ENCODE peak calls at places on chromosomes 1 and 21, in eight cellular contexts. G, W, J, H, Y, V, I and S are unnamed samples.

GRCh38 chr1:24932284-24932683 is 2.2 kb upstream of the RUNX3 start:
- DNase-seq in G (peak), W (no peak), J (peak), H (peak), Y (peak), V (peak), I (no peak), S (peak)

GRCh38 chr1:174204697-174205308 is 45.5 kb downstream of the RABGAP1L start:
- DNase-seq in G (no peak), W (no peak), J (no peak), H (no peak), Y (no peak), V (no peak), I (no peak), S (no peak)

GRCh38 chr1:235073331-235073967 is 55.2 kb downstream of the TOMM20 start:
- DNase-seq in G (peak), W (no peak), J (no peak), H (no peak), Y (peak), V (no peak), I (peak), S (no peak)

GRCh38 chr21:25568230-25568629 is 39.1 kb downstream of the MRPL39 start:
- DNase-seq in G (peak), W (peak), J (no peak), H (no peak), Y (peak), V (peak), I (no peak), S (no peak)

GRCh38 chr1:228017356-228018124 is 10.7 kb downstream of the WNT3A start:
- DNase-seq in G (peak), W (no peak), J (no peak), H (no peak), Y (no peak), V (no peak), I (peak), S (no peak)

GRCh38 chr1:41874903-41875411 is 43.8 kb downstream of the HIVEP3 start:
- DNase-seq in G (no peak), W (no peak), J (no peak), H (no peak), Y (peak), V (peak), I (no peak), S (no peak)

GRCh38 chr1:108590436-108590835 is 30.5 kb downstream of the EEIG2 start:
- DNase-seq in G (no peak), W (peak), J (no peak), H (no peak), Y (no peak), V (no peak), I (no peak), S (no peak)

GRCh38 chr1:201774224-201774982 is 54.6 kb upstream of the IPO9 start:
- DNase-seq in G (no peak), W (no peak), J (no peak), H (no peak), Y (no peak), V (no peak), I (no peak), S (no peak)

GRCh38 chr1:98086796-98087195 is 166.0 kb upstream of the DPYD start:
- DNase-seq in G (no peak), W (peak), J (no peak), H (no peak), Y (no peak), V (no peak), I (no peak), S (no peak)

GRCh38 chr1:116538527-116538926 is 32.3 kb downstream of the CD58 start:
- DNase-seq in G (no peak), W (no peak), J (no peak), H (no peak), Y (no peak), V (no peak), I (no peak), S (no peak)

DNA sequence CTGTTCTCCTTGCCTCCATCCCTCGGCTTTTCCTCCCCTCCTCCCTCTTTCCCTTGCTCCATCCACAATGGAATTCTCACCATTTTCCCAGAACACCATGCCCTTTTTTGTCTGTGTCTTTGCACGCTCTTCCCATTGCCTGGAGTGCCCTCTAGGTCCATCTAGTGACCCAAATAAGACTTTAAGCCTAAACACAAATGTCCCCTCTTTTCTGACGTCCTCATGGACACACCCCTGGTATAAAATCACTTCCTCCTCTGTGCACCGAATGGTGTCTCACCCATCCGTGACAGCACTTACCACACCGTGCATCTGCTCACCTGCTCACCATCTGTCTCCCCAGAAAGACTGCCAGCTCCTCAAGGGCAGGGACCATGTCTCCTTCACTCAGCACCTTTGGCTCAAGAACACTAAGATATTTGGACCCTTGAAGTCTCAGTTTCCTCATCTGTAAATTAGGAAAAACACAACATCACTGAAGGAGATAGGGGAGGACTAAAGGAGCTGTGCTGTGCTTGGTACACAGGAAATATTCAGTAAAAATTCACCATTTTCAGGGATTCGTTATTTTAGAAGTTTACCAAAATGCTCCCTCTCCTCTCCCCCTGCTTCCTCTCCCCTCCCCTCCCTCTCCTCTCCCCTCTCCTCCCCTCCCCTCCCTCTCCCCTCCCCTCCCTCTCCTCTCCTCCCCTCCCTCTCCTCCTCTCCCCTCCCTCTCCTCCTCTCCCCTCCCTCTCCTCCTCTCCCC is 23.7 kb upstream of the CPT2 start:
- DNase-seq in G (no peak), W (no peak), J (no peak), H (no peak), Y (no peak), V (peak), I (no peak), S (peak)
- TF ChIP-seq CTCF in G (no peak), W (no peak), J (no peak), H (peak), Y (peak), V (peak), I (peak), S (no peak)

GRCh38 chr1:94597701-94598100 is 56.1 kb upstream of the F3 start:
- DNase-seq in G (no peak), W (no peak), J (no peak), H (no peak), Y (no peak), V (no peak), I (no peak), S (no peak)

GRCh38 chr1:94602312-94602711 is 60.8 kb upstream of the F3 start:
- DNase-seq in G (peak), W (no peak), J (peak), H (no peak), Y (no peak), V (no peak), I (no peak), S (no peak)

GRCh38 chr1:94600556-94600955 is 59.0 kb upstream of the F3 start:
- DNase-seq in G (no peak), W (no peak), J (no peak), H (no peak), Y (no peak), V (no peak), I (no peak), S (no peak)

GRCh38 chr1:94596260-94596659 is 54.7 kb upstream of the F3 start:
- DNase-seq in G (no peak), W (no peak), J (no peak), H (no peak), Y (no peak), V (no peak), I (no peak), S (no peak)

DNA sequence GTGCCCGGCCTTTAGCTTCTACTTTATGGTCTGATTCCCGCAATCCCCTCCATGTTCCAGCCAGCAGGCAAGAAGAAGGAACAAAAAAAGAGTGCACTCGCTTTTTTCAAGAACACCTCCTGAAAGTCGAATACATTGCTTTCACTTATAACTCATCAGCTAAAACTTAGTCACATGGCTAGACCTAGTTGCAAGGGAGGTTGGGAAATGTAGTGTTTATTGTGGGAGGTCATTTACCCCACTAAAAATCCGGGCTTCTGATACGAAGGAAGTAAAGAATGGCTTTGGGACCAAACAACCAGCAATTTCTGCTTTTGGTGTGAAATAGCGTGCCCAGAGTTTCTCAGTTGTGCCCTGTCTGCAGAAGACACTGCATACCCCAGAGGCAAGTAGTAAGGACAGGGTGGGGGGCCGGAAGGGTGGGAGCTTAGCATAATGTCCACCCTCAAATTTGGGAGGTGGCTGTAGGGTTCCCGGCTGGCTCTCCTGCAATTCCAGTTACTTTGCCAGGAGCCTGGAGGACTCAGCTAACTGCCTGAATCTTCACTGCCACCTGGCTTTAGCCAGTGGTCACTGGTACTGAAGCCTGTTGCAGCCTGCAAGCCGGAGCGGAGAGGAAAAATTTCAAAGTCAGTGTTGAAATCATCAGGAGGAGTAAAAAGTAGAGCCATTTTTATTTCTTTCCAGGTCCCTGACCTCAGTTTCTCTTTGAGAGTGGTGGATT is 57.7 kb upstream of the F3 start:
- DNase-seq in G (no peak), W (no peak), J (no peak), H (peak), Y (no peak), V (peak), I (no peak), S (no peak)
- TF ChIP-seq CTCF in G (peak), W (no peak), J (no peak), H (peak), Y (peak), V (peak), I (peak), S (no peak)

DNA sequence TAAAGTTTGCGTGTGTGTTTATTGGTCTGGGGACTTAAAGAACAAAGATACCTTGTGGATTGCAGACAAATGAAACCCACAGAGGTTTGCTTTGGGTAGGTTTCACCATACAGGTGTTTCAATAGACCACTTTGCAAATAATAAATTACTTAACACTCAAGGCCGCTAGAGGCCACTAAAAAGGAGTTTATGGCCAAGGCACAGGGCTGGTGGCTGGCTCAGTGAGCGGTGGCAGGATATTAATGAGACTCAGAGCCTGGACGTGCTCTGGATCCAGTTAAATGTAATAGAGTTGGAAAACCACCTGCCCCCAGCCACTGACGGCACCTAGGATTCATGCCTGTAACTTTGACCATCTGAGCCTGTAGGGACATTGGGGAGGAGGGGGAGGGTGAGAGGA is 44.5 kb downstream of the LRRC38 start:
- DNase-seq in G (no peak), W (no peak), J (no peak), H (no peak), Y (peak), V (no peak), I (peak), S (no peak)
- TF ChIP-seq CTCF in G (no peak), W (no peak), J (no peak), H (no peak), Y (peak), V (no peak), I (peak), S (no peak)

GRCh38 chr1:183633676-183634343 is 1.8 kb downstream of the ARPC5 start:
- DNase-seq in G (no peak), W (peak), J (no peak), H (no peak), Y (no peak), V (peak), I (no peak), S (no peak)

GRCh38 chr1:183632964-183633363 is 2.6 kb downstream of the ARPC5 start:
- DNase-seq in G (no peak), W (no peak), J (no peak), H (no peak), Y (no peak), V (no peak), I (no peak), S (no peak)

GRCh38 chr1:183632087-183632486 is 3.5 kb downstream of the ARPC5 start:
- DNase-seq in G (no peak), W (no peak), J (no peak), H (no peak), Y (no peak), V (no peak), I (no peak), S (no peak)

GRCh38 chr1:183630748-183631147 is 4.8 kb downstream of the ARPC5 start:
- DNase-seq in G (no peak), W (no peak), J (no peak), H (no peak), Y (no peak), V (no peak), I (no peak), S (no peak)

GRCh38 chr1:183628537-183628936 is 7.0 kb downstream of the ARPC5 start:
- DNase-seq in G (no peak), W (no peak), J (no peak), H (no peak), Y (no peak), V (no peak), I (no peak), S (no peak)
- TF ChIP-seq CTCF in G (no peak), W (no peak), J (no peak), H (no peak), Y (no peak), V (no peak), I (no peak), S (no peak)

DNA sequence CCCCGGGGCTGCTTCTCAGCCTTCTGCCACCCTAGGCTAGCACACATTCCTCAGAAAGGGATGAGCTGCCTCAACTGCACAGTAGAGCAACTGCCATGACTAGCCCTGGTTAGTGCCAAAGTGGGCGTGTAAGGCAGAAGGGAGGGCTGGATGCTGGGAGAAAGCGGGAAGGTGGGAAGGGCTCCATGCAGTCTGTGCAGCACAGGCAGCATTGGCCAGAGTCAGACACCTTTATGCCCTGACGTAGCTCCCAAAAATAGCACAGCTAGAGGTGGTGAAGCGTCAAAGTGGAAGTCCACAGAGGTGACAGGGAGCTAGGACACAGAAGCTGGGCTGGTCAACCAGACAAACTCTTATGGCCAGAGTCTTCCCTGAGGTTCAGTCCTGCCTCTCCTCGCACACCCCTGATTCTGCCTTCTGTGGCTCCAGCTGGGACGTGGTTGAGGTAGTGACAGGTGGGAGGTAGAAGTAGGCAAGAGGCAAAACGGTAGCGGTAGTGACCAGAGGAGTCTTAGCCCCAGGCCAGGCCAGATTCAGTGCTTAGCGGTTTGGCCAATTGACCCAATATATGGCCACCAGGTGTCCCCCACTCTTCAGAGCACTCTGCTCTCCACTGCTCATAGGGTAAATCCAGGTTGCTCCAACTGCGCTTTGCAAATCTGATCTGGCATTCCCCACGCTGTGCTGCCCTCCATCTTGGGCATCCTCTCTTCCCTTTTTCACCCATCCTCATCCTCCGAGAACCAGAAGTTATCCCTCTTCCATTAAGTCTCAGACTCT is 45.6 kb downstream of the DDX20 start:
- DNase-seq in G (no peak), W (no peak), J (no peak), H (no peak), Y (peak), V (peak), I (no peak), S (no peak)
- TF ChIP-seq CTCF in G (no peak), W (no peak), J (no peak), H (no peak), Y (no peak), V (no peak), I (peak), S (no peak)

DNA sequence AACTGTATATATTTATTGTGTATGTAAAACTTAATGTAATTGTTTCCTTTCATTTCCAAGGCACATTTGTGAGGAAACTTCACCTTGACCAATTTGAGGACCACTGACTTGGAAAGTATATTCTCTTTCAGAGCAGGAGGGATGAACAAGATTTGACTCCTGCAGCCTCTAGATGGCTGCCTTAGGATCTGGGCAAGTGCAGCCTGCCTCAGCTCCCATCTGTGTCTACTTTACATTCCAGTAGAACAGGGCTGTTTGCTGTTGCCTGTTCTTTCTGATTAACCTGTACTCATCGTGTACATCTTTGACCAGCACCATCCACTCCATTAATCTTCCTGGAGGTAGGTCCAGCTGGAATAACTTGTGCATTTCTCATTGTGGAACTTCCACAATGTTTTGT is 312.8 kb downstream of the HLX start:
- DNase-seq in G (no peak), W (no peak), J (no peak), H (no peak), Y (no peak), V (no peak), I (no peak), S (no peak)
- TF ChIP-seq CTCF in G (no peak), W (no peak), J (no peak), H (no peak), Y (no peak), V (no peak), I (no peak), S (no peak)

DNA sequence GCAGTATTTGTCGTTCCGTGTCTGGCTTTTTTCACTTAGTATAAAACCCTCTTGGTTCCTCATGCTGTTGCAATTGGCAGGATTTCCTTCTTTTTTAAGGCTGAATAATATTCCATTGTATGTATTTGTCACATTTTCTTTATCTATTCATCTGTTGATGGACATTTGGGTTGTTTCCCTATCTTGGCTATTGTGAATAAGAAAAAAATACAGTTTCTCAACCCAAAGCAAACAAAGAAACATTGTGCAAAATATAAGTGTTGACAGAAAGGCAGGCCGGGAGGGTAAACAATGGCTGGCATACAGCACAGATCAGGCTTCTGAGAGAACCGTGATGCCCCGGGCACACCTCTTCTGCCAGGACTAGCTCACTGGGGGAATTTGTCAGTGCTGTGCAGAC is 26.9 kb downstream of the NENF start:
- DNase-seq in G (no peak), W (no peak), J (no peak), H (no peak), Y (no peak), V (no peak), I (no peak), S (no peak)
- TF ChIP-seq CTCF in G (no peak), W (no peak), J (no peak), H (no peak), Y (no peak), V (no peak), I (no peak), S (no peak)

GRCh38 chr1:50271968-50272578 is 151.2 kb downstream of the DMRTA2 start:
- DNase-seq in G (peak), W (peak), J (no peak), H (no peak), Y (peak), V (peak), I (peak), S (peak)
- TF ChIP-seq CTCF in G (peak), W (peak), J (no peak), H (peak), Y (peak), V (peak), I (peak), S (peak)

GRCh38 chr1:33015216-33015615 is 21.5 kb downstream of the AK2 start:
- DNase-seq in G (no peak), W (no peak), J (no peak), H (no peak), Y (no peak), V (no peak), I (no peak), S (no peak)

GRCh38 chr1:33012165-33012564 is 24.5 kb downstream of the AK2 start:
- DNase-seq in G (no peak), W (no peak), J (no peak), H (no peak), Y (no peak), V (no peak), I (no peak), S (no peak)

GRCh38 chr1:33017175-33017574 is 19.5 kb downstream of the AK2 start:
- DNase-seq in G (no peak), W (no peak), J (no peak), H (no peak), Y (no peak), V (no peak), I (no peak), S (no peak)

GRCh38 chr1:33013791-33014190 is 22.9 kb downstream of the AK2 start:
- DNase-seq in G (no peak), W (no peak), J (no peak), H (no peak), Y (no peak), V (no peak), I (no peak), S (no peak)

DNA sequence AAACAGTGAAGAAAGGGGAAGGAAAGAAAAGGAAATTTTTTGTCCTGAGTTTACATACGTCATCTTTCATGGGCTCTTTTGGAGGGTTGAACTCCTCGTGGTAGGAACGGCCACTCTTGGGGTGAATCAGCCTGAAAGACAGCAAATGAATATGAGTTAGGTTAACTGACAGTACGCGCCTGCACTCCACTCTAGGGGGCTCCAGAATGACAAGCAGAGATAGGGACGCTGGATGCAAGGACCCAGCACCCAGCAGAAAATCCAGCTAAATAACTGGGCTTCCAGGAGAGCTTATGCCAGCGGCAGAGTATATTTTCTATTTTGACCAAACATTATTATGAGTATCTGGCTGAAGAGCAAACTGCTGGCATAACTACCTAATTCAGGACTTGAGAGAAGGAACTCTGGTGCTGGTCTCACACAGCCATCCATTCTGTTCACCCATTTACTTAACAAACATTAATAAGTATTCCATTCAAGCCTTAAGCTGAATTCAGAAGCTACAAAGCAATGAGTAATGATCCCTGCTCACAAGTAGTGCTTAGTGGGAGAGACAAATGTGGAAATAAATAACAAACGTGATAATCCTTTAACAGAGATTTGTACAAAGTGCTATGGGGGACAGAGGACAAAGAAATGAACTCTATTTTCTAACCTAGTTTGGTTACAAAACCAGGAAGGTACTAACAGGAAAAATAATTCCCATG is 22.1 kb downstream of the AK2 start:
- DNase-seq in G (no peak), W (no peak), J (no peak), H (no peak), Y (no peak), V (no peak), I (no peak), S (peak)
- TF ChIP-seq CTCF in G (no peak), W (no peak), J (no peak), H (peak), Y (no peak), V (no peak), I (no peak), S (no peak)